ENCODE peak calls at places on chromosomes 6 and 20, in six cellular contexts. O, I, M, U, F and S are unnamed samples.

GRCh38 chr6:106170030-106170791 is 84.1 kb downstream of the PRDM1 start:
- DNase-seq in O (no peak), I (no peak), M (no peak), U (no peak), F (no peak), S (no peak)

GRCh38 chr6:157804448-157805327 is 18.4 kb upstream of the SNX9 start:
- DNase-seq in O (peak; percentile 29), I (no peak), M (no peak), U (no peak), F (no peak), S (no peak)

GRCh38 chr6:36621371-36621855 is 27.3 kb downstream of the SRSF3 start:
- DNase-seq in O (no peak), I (no peak), M (no peak), U (no peak), F (no peak), S (no peak)

GRCh38 chr20:53878262-53879047 is 191.9 kb downstream of the BCAS1 start:
- DNase-seq in O (no peak), I (no peak), M (no peak), U (no peak), F (no peak), S (no peak)

GRCh38 chr20:44014807-44015732 is 100.4 kb downstream of the TOX2 start:
- DNase-seq in O (no peak), I (no peak), M (no peak), U (peak; percentile 19), F (no peak), S (peak; percentile 9)

GRCh38 chr6:36979343-36979742 is 6.7 kb downstream of the MTCH1 start:
- DNase-seq in O (peak; percentile 84), I (peak; percentile 25), M (no peak), U (peak; percentile 68), F (no peak), S (no peak)

GRCh38 chr6:40695750-40696415 is 108.7 kb upstream of the LRFN2 start:
- DNase-seq in O (no peak), I (no peak), M (no peak), U (no peak), F (no peak), S (no peak)

GRCh38 chr6:158312672-158313397 is 570 bp downstream of the TULP4 start:
- DNase-seq in O (no peak), I (no peak), M (no peak), U (no peak), F (no peak), S (no peak)

GRCh38 chr20:52945862-52946522 is 26.2 kb upstream of the TSHZ2 start:
- DNase-seq in O (no peak), I (no peak), M (no peak), U (peak; percentile 35), F (no peak), S (no peak)

GRCh38 chr6:2028457-2029038 is 216.9 kb downstream of the GMDS start:
- DNase-seq in O (no peak), I (peak; percentile 0), M (no peak), U (no peak), F (no peak), S (no peak)

DNA sequence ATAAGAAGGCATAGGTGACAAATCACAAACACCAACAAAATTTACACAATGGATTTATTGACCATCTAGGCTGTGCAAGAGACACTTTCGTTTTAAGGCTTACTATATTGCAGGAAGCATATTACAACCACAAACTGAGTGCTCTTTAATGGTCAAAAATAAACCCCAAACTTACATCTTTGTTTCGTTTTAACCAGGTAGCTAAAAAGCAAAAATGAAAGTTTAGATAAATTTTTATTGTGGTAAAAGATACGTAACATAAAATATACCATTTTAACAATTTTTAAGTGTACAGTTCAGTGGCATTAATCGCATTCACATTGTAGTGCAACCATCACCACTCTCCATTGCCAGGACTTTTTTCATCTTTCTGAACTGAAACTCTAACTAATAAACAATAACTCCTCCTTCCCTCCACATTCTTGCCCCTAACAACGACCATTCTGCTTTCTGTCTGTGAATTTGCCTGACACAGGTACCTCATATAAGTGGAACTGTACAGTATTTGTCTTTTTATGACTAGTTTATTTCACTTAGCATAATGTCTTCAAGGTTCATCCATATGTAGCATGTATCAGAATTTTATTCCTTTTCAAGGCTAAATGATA is 32.3 kb upstream of the DUSP22 start:
- DNase-seq in O (no peak), I (no peak), M (no peak), U (no peak), F (no peak), S (no peak)
- H3K4me1 ChIP-seq in O (no peaks in the 10 kb centered on the region), I (no peaks in the 10 kb centered on the region), M (no peaks in the 10 kb centered on the region), U (no peaks in the 10 kb centered on the region), F (no peaks in the 10 kb centered on the region), S (no peaks in the 10 kb centered on the region)

GRCh38 chr6:44254957-44255808 is 2.1 kb downstream of the SLC35B2 start:
- DNase-seq in O (no peak), I (peak; percentile 42), M (no peak), U (no peak), F (peak; percentile 20), S (peak; percentile 72)

GRCh38 chr6:44257753-44258324 is 511 bp upstream of the SLC35B2 start:
- DNase-seq in O (no peak), I (no peak), M (no peak), U (no peak), F (no peak), S (no peak)

GRCh38 chr6:44257007-44257752 is at the start of gene SLC35B2:
- DNase-seq in O (peak; percentile 84), I (peak; percentile 55), M (peak; percentile 78), U (peak; percentile 89), F (peak; percentile 79), S (peak; percentile 83)

GRCh38 chr6:44255848-44256247 is 1.5 kb downstream of the SLC35B2 start:
- DNase-seq in O (no peak), I (no peak), M (no peak), U (no peak), F (no peak), S (no peak)

GRCh38 chr6:44256291-44257006 is 879 bp downstream of the SLC35B2 start:
- DNase-seq in O (no peak), I (no peak), M (no peak), U (no peak), F (peak; percentile 16), S (peak; percentile 62)
- H3K4me2 ChIP-seq in O (peak overlapping the region; percentile 97), I (peak overlapping the region; percentile 88), M (peak overlapping the region; percentile 98), U (peak overlapping the region; percentile 98), F (peak overlapping the region; percentile 98), S (peak overlapping the region; percentile 90)

DNA sequence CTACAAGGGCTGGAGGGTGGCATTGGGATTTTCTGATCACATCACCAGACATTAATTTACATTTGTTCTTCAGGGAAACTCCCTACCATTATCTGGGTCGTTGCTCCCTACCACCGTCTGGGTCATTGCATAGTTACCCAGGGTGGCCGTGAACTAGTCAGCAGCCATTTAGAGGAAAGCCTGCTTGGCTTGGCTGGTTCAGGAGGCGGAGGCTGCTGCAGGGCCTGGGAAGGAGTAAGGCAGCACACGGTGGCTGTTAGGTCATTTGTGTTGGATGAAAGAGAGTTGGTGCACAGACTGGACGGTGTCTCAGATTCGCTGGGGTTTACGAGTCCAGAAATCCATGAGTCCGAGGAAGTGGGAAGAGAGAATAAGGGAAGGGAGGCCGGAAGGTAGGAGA is 17.8 kb downstream of the ARID1B start:
- DNase-seq in O (no peak), I (no peak), M (no peak), U (no peak), F (no peak), S (no peak)
- H3K4me1 ChIP-seq in O (peaks cover 10% of the 10 kb centered on the region), I (peaks cover 4% of the 10 kb centered on the region), M (peaks cover 15% of the 10 kb centered on the region), U (peaks cover 14% of the 10 kb centered on the region), F (peaks cover 5% of the 10 kb centered on the region), S (peaks cover 4% of the 10 kb centered on the region)

DNA sequence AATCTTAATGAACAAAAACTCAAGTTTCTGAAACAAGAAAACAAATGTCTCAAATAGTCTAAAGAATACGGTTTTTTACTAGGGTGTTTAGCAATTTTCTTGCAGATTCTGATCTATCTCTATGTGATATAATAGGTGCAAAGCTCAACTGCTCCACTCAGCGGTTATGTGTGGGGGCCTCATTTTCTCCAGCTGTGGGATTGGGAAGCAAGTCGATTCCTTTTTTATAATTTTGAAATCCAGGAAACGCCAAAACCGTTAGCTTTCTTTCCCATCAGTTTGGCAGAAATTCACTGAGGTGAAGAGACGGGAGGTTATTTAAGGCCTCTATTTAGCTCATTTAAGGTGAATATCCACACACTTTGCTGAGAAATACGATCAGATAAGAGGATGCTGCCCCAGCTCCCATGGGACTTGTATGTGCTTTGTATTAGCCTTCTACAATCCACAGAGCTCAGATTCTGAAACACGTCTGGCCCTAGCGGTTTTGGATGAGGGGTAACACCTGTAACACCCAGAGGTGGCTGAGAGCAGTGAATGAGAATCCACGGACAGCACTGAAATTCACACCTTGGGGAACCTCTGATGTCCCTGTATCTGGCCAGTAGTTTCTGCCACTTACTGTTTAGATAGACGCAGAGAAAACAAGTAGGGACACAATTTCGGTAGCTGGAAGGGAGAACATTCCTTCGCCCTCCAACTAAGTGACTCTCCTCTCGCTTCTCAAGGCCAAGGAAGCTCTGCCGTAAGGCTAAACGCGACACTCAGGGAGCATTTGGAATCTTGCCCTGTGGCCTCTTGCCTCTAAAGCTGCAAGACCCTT is 6.6 kb upstream of the BCAS4 start:
- DNase-seq in O (peak; percentile 85), I (peak; percentile 90), M (no peak), U (peak; percentile 73), F (peak; percentile 69), S (no peak)
- H3K4me2 ChIP-seq in O (peak overlapping the region; percentile 73), I (peak overlapping the region; percentile 73), M (no peak overlapping the region), U (peak overlapping the region; percentile 10), F (no peak overlapping the region), S (no peak overlapping the region)